ENCODE peak calls at places on chromosome 7, in eight cellular contexts. C is HFF-Myc, O is thoracic aorta, B is uterus, S is fibroblast of mammary gland, N is A549, F is tibial artery, I is psoas muscle. G is an unnamed sample.

GRCh38 chr7:143250199-143250598 is 13.0 kb upstream of the GSTK1 start:
- DNase-seq in C (no peak), O (no peak), B (no peak), S (no peak), N (no peak), F (no peak), I (no peak), G (no peak)

GRCh38 chr7:131188367-131189339 is 139.0 kb upstream of the MKLN1 start:
- DNase-seq in C (peak), O (no peak), B (no peak), S (peak), N (peak), F (peak), I (no peak), G (peak)

GRCh38 chr7:120216947-120217346 is 56.0 kb upstream of the KCND2 start:
- DNase-seq in C (no peak), O (no peak), B (no peak), S (peak), N (no peak), F (no peak), I (no peak), G (no peak)

GRCh38 chr7:45921699-45922519 is 837 bp upstream of the IGFBP3 start:
- DNase-seq in C (peak), O (no peak), B (peak), S (peak), N (peak), F (peak), I (peak), G (peak)

GRCh38 chr7:101792051-101792651 is 25.3 kb upstream of the CUX1 start:
- DNase-seq in C (no peak), O (no peak), B (peak), S (peak), N (no peak), F (peak), I (peak), G (peak)

GRCh38 chr7:55574062-55574717 is 1.9 kb upstream of the VOPP1 start:
- DNase-seq in C (no peak), O (no peak), B (no peak), S (peak), N (no peak), F (no peak), I (no peak), G (peak)

GRCh38 chr7:2517004-2517403 is 2.6 kb upstream of the LFNG start:
- DNase-seq in C (peak), O (no peak), B (no peak), S (peak), N (no peak), F (no peak), I (no peak), G (peak)

GRCh38 chr7:155800741-155801267 is 11.5 kb downstream of the SHH start:
- DNase-seq in C (no peak), O (no peak), B (no peak), S (no peak), N (no peak), F (no peak), I (no peak), G (no peak)

GRCh38 chr7:33982425-33982786 is 77.1 kb downstream of the BMPER start:
- DNase-seq in C (peak), O (no peak), B (no peak), S (no peak), N (peak), F (no peak), I (no peak), G (peak)

GRCh38 chr7:155496267-155497005 is 38.5 kb downstream of the EN2 start:
- DNase-seq in C (no peak), O (no peak), B (no peak), S (no peak), N (no peak), F (no peak), I (no peak), G (no peak)

GRCh38 chr7:158829021-158829341 is 328 bp downstream of the ESYT2 start:
- DNase-seq in C (no peak), O (no peak), B (peak), S (peak), N (peak), F (peak), I (peak), G (peak)

GRCh38 chr7:18828333-18829100 is 288.9 kb downstream of the TWIST1 start:
- DNase-seq in C (no peak), O (no peak), B (peak), S (peak), N (no peak), F (no peak), I (no peak), G (no peak)

GRCh38 chr7:43439631-43440401 is 143.1 kb upstream of the STK17A start:
- DNase-seq in C (peak), O (no peak), B (no peak), S (peak), N (peak), F (no peak), I (peak), G (peak)

GRCh38 chr7:38541440-38541839 is 89.7 kb downstream of the AMPH start:
- DNase-seq in C (no peak), O (no peak), B (no peak), S (no peak), N (no peak), F (no peak), I (no peak), G (no peak)

GRCh38 chr7:131501422-131501821 is 55.0 kb downstream of the PODXL start:
- DNase-seq in C (no peak), O (no peak), B (no peak), S (peak), N (no peak), F (no peak), I (no peak), G (peak)

GRCh38 chr7:115805458-115805857 is 225.1 kb downstream of the TFEC start:
- DNase-seq in C (no peak), O (no peak), B (no peak), S (peak), N (no peak), F (no peak), I (no peak), G (no peak)

GRCh38 chr7:43956022-43956421 is 29.8 kb downstream of the UBE2D4 start:
- DNase-seq in C (no peak), O (no peak), B (no peak), S (no peak), N (no peak), F (no peak), I (no peak), G (no peak)

GRCh38 chr7:42611961-42612360 is 299.9 kb downstream of the C7orf25 start:
- DNase-seq in C (no peak), O (no peak), B (no peak), S (no peak), N (no peak), F (no peak), I (no peak), G (no peak)

GRCh38 chr7:106071356-106071998 is 40.6 kb downstream of the SYPL1 start:
- DNase-seq in C (no peak), O (no peak), B (no peak), S (no peak), N (no peak), F (no peak), I (no peak), G (no peak)

GRCh38 chr7:2521952-2522591 is 2.5 kb downstream of the LFNG start:
- DNase-seq in C (no peak), O (no peak), B (no peak), S (peak), N (peak), F (no peak), I (no peak), G (peak)

GRCh38 chr7:110522751-110523200 is 568.2 kb upstream of the LRRN3 start:
- DNase-seq in C (no peak), O (no peak), B (no peak), S (no peak), N (peak), F (no peak), I (no peak), G (no peak)

GRCh38 chr7:128829391-128830166 is 627 bp upstream of the FLNC start:
- DNase-seq in C (no peak), O (no peak), B (peak), S (peak), N (no peak), F (no peak), I (peak), G (peak)

GRCh38 chr7:69429817-69430501 is 168.3 kb upstream of the AUTS2 start:
- DNase-seq in C (no peak), O (no peak), B (peak), S (peak), N (no peak), F (peak), I (peak), G (no peak)

GRCh38 chr7:133563196-133563707 is 310.4 kb downstream of the EXOC4 start:
- DNase-seq in C (no peak), O (no peak), B (no peak), S (no peak), N (no peak), F (no peak), I (no peak), G (no peak)

GRCh38 chr7:80783688-80784327 is 135.0 kb downstream of the SEMA3C start:
- DNase-seq in C (no peak), O (no peak), B (no peak), S (peak), N (no peak), F (no peak), I (no peak), G (peak)

GRCh38 chr7:1951600-1951999 is 281.1 kb downstream of the MAD1L1 start:
- DNase-seq in C (no peak), O (no peak), B (no peak), S (no peak), N (no peak), F (no peak), I (peak), G (no peak)

GRCh38 chr7:69412331-69413146 is 185.7 kb upstream of the AUTS2 start:
- DNase-seq in C (no peak), O (no peak), B (no peak), S (peak), N (peak), F (peak), I (peak), G (no peak)

GRCh38 chr7:38273286-38273995 is at the start of gene TARP:
- DNase-seq in C (no peak), O (no peak), B (no peak), S (no peak), N (no peak), F (no peak), I (no peak), G (no peak)

GRCh38 chr7:155460926-155461613 is 3.1 kb downstream of the EN2 start:
- DNase-seq in C (no peak), O (no peak), B (no peak), S (no peak), N (no peak), F (no peak), I (no peak), G (no peak)

GRCh38 chr7:132557489-132558044 is 18.7 kb downstream of the PLXNA4 start:
- DNase-seq in C (no peak), O (no peak), B (no peak), S (peak), N (peak), F (no peak), I (no peak), G (no peak)

GRCh38 chr7:81776972-81777371 is 7.1 kb upstream of the HGF start:
- DNase-seq in C (no peak), O (no peak), B (no peak), S (no peak), N (no peak), F (no peak), I (no peak), G (no peak)

GRCh38 chr7:43273939-43274719 is 161.7 kb downstream of the HECW1 start:
- DNase-seq in C (no peak), O (no peak), B (no peak), S (no peak), N (no peak), F (no peak), I (no peak), G (no peak)

GRCh38 chr7:49773082-49773938 is at the start of gene VWC2:
- DNase-seq in C (no peak), O (no peak), B (no peak), S (no peak), N (no peak), F (no peak), I (no peak), G (no peak)

GRCh38 chr7:71612011-71612410 is 480.1 kb downstream of the GALNT17 start:
- DNase-seq in C (no peak), O (no peak), B (no peak), S (no peak), N (no peak), F (no peak), I (no peak), G (no peak)

GRCh38 chr7:69129524-69129923 is 468.8 kb upstream of the AUTS2 start:
- DNase-seq in C (no peak), O (no peak), B (no peak), S (no peak), N (no peak), F (no peak), I (no peak), G (no peak)

GRCh38 chr7:105779856-105780815 is 96.3 kb downstream of the ATXN7L1 start:
- DNase-seq in C (no peak), O (no peak), B (no peak), S (no peak), N (no peak), F (no peak), I (no peak), G (no peak)

GRCh38 chr7:84792232-84792882 is 394.5 kb downstream of the SEMA3D start:
- DNase-seq in C (no peak), O (no peak), B (no peak), S (peak), N (no peak), F (no peak), I (no peak), G (no peak)

GRCh38 chr7:94973844-94974243 is 66.5 kb downstream of the PPP1R9A start:
- DNase-seq in C (no peak), O (no peak), B (no peak), S (no peak), N (no peak), F (no peak), I (no peak), G (no peak)

GRCh38 chr7:94971051-94971867 is 63.9 kb downstream of the PPP1R9A start:
- DNase-seq in C (no peak), O (no peak), B (no peak), S (peak), N (peak), F (no peak), I (no peak), G (peak)

GRCh38 chr7:94972296-94972695 is 64.9 kb downstream of the PPP1R9A start:
- DNase-seq in C (no peak), O (no peak), B (no peak), S (peak), N (peak), F (no peak), I (no peak), G (no peak)

GRCh38 chr7:94975316-94975715 is 67.9 kb downstream of the PPP1R9A start:
- DNase-seq in C (no peak), O (no peak), B (no peak), S (peak), N (no peak), F (no peak), I (no peak), G (no peak)

GRCh38 chr7:94974436-94974835 is 67.0 kb downstream of the PPP1R9A start:
- DNase-seq in C (no peak), O (no peak), B (no peak), S (peak), N (no peak), F (no peak), I (no peak), G (no peak)
- TF ChIP-seq CTCF in C (no peak), O (no peak), B (no peak), S (no peak), N (no peak), F (no peak), I (no peak), G (no peak)

GRCh38 chr7:6170571-6171531 is 101.6 kb downstream of the CYTH3 start:
- DNase-seq in C (no peak), O (no peak), B (no peak), S (no peak), N (no peak), F (no peak), I (no peak), G (no peak)
- TF ChIP-seq CTCF in C (no peak), O (no peak), B (no peak), S (no peak), N (no peak), F (no peak), I (no peak), G (no peak)

DNA sequence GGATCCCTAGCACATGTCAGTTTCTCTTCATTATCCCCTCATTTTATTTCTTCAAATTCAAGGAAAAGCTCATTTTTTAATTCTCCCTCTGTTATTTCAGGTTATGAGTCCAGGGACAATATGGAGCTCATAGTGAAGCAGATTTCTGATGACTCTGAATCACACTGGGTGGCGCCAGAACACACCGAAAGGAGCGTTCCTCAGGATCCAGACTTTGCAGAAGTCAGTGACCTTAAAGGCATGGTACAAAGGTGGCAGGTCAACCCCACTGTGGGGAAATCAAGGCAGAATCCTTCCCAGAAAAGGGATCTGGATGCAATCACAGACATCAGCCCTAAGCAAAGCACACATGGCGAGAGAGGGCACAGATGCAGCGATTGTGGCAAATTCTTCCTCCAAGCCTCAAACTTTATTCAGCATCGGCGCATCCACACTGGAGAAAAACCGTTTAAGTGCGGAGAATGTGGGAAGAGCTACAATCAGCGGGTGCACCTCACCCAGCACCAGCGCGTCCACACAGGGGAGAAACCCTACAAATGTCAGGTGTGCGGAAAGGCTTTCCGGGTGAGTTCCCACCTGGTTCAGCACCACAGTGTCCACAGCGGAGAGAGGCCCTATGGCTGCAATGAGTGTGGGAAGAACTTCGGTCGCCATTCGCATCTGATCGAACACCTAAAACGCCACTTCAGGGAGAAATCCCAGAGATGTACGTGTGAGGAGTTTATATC is 21.4 kb downstream of the ZKSCAN5 start:
- DNase-seq in C (no peak), O (no peak), B (no peak), S (peak), N (peak), F (no peak), I (no peak), G (no peak)
- TF ChIP-seq CTCF in C (peak), O (no peak), B (no peak), S (peak), N (no peak), F (no peak), I (no peak), G (peak)

DNA sequence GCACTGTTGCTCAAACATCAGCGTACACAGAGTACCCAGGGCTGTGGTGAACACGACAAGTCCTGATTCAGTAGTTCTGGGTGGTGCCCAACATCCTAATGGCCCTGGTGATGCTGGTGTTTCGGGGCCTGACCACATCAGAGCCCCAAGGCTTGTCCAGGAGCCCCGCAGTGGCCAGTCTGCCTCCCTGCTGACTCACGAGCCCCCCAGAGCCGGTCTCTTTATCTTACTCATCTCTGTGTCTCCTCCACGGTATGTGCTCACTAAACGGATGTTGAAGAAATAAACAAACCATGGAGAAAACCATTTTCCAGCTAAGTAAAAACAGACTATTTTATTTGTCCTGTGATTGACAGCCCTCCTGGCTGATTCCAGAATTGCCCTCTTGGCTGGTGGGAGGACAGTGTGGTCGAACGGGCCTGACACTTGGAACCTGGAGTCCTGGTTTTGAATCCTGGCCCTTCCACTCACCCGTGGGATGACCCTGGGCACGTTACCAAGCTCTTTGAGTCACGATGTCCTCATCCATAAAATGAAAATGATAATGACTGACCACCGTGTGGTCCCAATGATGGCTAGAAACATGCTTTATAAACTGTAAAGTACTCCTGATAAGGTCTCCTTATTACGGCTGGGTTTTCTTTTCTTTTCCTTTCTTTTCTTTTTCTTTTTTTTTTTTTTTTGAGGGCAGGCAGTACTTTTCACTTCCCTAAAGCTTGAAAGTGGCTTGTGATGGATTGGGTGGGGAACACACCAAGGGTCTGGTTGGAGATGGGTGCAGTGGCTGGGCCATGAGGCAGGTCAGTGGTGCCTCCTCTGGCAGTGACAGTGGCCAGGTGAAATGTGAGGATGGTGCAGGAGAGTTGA is 5.7 kb downstream of the HIP1 start:
- DNase-seq in C (peak), O (no peak), B (peak), S (peak), N (peak), F (peak), I (peak), G (peak)
- TF ChIP-seq CTCF in C (no peak), O (no peak), B (no peak), S (no peak), N (no peak), F (no peak), I (no peak), G (no peak)